ENCODE peak calls at places on chromosomes 2 and 18, in four cellular contexts. One of them, this sample, is unnamed.

GRCh38 chr2:206267567-206267966 is 6.9 kb upstream of the ZDBF2 start:
- DNase-seq in PC-3: no peak
- DNase-seq in endothelial cell: no peak
- DNase-seq in WTC11: no peak
- DNase-seq in this sample: no peak

GRCh38 chr2:177180269-177181021 is 32.1 kb upstream of the HNRNPA3 start:
- DNase-seq in WTC11: no peak
- DNase-seq in endothelial cell: no peak
- DNase-seq in PC-3: peak
- DNase-seq in this sample: no peak

GRCh38 chr18:8786766-8787670 is 81.7 kb downstream of the MTCL1 start:
- DNase-seq in endothelial cell: no peak
- DNase-seq in PC-3: no peak
- DNase-seq in WTC11: no peak
- DNase-seq in this sample: no peak

GRCh38 chr2:190867182-190867581 is 13.4 kb upstream of the GLS start:
- DNase-seq in PC-3: no peak
- DNase-seq in endothelial cell: no peak
- DNase-seq in WTC11: no peak
- DNase-seq in this sample: no peak

GRCh38 chr2:72973566-72974435 is 56.5 kb downstream of the EMX1 start:
- DNase-seq in endothelial cell: peak
- DNase-seq in WTC11: peak
- DNase-seq in PC-3: peak
- DNase-seq in this sample: peak

GRCh38 chr2:235204923-235205322 is 253.1 kb downstream of the SH3BP4 start:
- DNase-seq in PC-3: no peak
- DNase-seq in WTC11: no peak
- DNase-seq in endothelial cell: no peak
- DNase-seq in this sample: no peak

GRCh38 chr2:236955675-236956618 is 129.7 kb upstream of the COPS8 start:
- DNase-seq in WTC11: no peak
- DNase-seq in endothelial cell: no peak
- DNase-seq in PC-3: no peak
- DNase-seq in this sample: no peak

GRCh38 chr2:143843696-143844095 is 676.2 kb downstream of the ZEB2 start:
- DNase-seq in PC-3: no peak
- DNase-seq in WTC11: no peak
- DNase-seq in endothelial cell: no peak
- DNase-seq in this sample: no peak

GRCh38 chr2:140440815-140441214 is 1660.6 kb upstream of the NXPH2 start:
- DNase-seq in WTC11: no peak
- DNase-seq in PC-3: no peak
- DNase-seq in endothelial cell: no peak
- DNase-seq in this sample: no peak

GRCh38 chr18:8556424-8556823 is 52.8 kb upstream of the RAB12 start:
- DNase-seq in WTC11: no peak
- DNase-seq in endothelial cell: no peak
- DNase-seq in PC-3: no peak
- DNase-seq in this sample: no peak

GRCh38 chr2:33521791-33522281 is 45.4 kb downstream of the RASGRP3 start:
- DNase-seq in endothelial cell: no peak
- DNase-seq in WTC11: no peak
- DNase-seq in PC-3: no peak
- DNase-seq in this sample: peak

GRCh38 chr2:233764264-233764663 is 4.2 kb downstream of the UGT1A1 start:
- DNase-seq in endothelial cell: no peak
- DNase-seq in WTC11: no peak
- DNase-seq in PC-3: peak
- DNase-seq in this sample: peak

GRCh38 chr18:79766308-79766707 is 31.4 kb upstream of the KCNG2 start:
- DNase-seq in PC-3: no peak
- DNase-seq in endothelial cell: no peak
- DNase-seq in WTC11: no peak
- DNase-seq in this sample: no peak

GRCh38 chr2:160434254-160434948 is 59.2 kb downstream of the RBMS1 start:
- DNase-seq in endothelial cell: no peak
- DNase-seq in WTC11: no peak
- DNase-seq in PC-3: peak
- DNase-seq in this sample: no peak

GRCh38 chr18:3062798-3063563 is 50.0 kb upstream of the LPIN2 start:
- DNase-seq in PC-3: peak
- DNase-seq in WTC11: peak
- DNase-seq in endothelial cell: peak
- DNase-seq in this sample: peak

GRCh38 chr2:238906936-238907716 is 59.2 kb downstream of the TWIST2 start:
- DNase-seq in PC-3: no peak
- DNase-seq in endothelial cell: no peak
- DNase-seq in WTC11: no peak
- DNase-seq in this sample: no peak

GRCh38 chr18:63969965-63970802 is at the start of gene SERPINB8:
- DNase-seq in WTC11: peak
- DNase-seq in PC-3: peak
- DNase-seq in endothelial cell: peak
- DNase-seq in this sample: peak

GRCh38 chr2:144942516-144943256 is 422.8 kb upstream of the ZEB2 start:
- DNase-seq in endothelial cell: no peak
- DNase-seq in PC-3: peak
- DNase-seq in WTC11: no peak
- DNase-seq in this sample: peak

GRCh38 chr2:131076707-131077106 is 16.6 kb downstream of the FAM168B start:
- DNase-seq in PC-3: no peak
- DNase-seq in WTC11: no peak
- DNase-seq in endothelial cell: no peak
- DNase-seq in this sample: no peak

DNA sequence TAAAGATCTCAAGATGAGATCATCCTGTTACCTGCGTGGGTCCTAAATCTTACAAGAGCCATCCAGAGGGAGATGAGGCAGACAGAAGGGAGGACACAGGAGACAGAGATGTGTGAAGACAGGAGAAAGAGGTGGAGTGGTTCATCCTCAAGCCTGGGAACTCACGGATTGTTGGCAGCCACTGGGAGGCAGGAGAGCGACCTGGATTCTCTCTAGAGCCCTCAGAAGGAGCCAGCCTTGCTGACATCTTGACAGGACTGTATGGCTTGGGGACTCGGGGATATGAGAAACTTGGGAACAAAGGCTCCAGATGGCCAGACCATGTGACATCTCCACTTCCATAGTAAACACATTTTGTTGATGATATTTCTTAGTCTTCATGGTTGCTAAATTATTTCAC is 57.7 kb upstream of the MC2R start:
- DNase-seq in WTC11: peak
- DNase-seq in endothelial cell: no peak
- DNase-seq in PC-3: no peak
- DNase-seq in this sample: no peak
- TF ChIP-seq CTCF in WTC11: no peak
- TF ChIP-seq CTCF in endothelial cell: no peak
- TF ChIP-seq CTCF in PC-3: no peak
- TF ChIP-seq CTCF in this sample: no peak

DNA sequence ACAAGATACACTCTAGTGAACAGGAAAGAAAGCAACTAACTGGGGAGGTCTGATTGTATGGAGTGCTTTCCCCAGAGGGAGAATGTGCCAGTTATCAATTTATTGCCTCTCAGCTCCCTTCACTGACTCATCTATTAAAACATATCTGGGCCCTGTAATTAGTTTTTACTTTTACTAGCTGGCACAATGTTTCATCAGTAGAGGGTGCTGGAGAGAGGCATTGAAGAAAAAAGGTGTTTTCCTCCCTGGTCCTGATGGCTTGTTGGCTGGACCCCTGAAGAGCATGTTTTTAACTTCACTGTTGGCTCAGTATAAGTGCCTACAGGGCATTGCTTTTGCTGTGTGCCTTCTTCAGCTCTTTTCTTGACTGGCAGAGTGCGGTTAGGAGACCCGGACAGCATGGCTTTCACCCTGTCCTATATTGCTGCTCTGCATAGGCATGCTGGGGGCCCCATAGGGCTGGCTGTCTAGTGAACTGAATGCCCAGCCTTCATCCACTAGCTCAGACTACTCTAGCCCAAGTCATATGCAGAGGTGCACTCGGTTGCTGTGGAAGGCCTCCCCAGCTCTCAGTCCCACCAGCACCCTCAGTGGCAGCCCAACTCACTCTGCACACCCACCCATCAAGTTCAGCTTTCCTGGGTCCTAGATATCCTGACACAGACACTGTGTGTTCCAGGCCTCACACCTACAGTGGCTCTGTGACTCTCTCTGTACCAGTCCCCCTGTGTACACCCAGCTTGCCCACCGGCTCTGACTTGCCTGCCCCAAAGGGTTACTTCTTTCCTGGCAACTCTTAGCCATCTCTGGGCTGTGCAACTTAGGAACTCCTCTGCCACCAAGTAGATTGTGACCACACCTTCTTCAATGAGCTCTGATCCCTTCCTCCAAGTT is 62.3 kb upstream of the ACYP2 start:
- DNase-seq in WTC11: no peak
- DNase-seq in endothelial cell: no peak
- DNase-seq in PC-3: peak
- DNase-seq in this sample: peak
- TF ChIP-seq CTCF in WTC11: no peak
- TF ChIP-seq CTCF in endothelial cell: no peak
- TF ChIP-seq CTCF in PC-3: peak
- TF ChIP-seq CTCF in this sample: no peak

DNA sequence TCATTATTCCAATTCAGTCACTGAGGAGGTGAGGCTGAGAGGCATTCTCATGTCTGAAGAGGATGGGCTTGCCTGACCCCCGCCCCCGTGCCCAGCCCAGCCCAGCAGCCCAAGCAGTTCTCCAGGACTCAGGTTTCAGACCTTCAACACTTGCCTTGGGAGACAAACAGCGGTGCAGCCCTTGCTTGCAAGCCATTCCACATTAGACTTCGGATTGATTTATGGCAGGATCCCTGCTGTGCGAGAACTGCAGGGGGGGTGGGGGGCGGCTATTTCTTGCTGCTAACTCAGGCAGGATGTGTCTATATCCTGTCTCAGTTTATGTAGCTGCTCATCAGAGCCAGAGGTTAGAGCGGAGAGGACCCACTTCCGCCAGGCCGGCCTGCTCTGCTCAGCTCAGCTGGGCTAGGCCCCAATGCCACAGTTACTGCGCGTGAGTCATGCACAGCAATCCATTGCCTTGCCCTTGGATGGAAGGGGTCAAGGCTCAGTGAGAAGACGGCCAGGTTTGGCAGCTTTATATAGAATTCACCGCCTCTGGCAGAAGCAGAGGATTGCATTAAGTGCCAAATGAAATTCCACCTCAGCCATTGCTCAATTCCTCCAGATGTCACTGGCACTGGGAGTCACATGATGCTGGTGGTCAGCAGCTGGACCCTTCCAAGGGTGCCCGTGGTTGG is 1.8 kb downstream of the GYPC start:
- DNase-seq in PC-3: peak
- DNase-seq in WTC11: peak
- DNase-seq in endothelial cell: peak
- DNase-seq in this sample: peak
- TF ChIP-seq CTCF in PC-3: no peak
- TF ChIP-seq CTCF in WTC11: no peak
- TF ChIP-seq CTCF in endothelial cell: no peak
- TF ChIP-seq CTCF in this sample: no peak

GRCh38 chr18:55575066-55575465 is 12.9 kb downstream of the TCF4 start:
- DNase-seq in PC-3: no peak
- DNase-seq in endothelial cell: no peak
- DNase-seq in WTC11: no peak
- DNase-seq in this sample: no peak

GRCh38 chr18:55579471-55579870 is 8.5 kb downstream of the TCF4 start:
- DNase-seq in endothelial cell: no peak
- DNase-seq in WTC11: no peak
- DNase-seq in PC-3: no peak
- DNase-seq in this sample: no peak

GRCh38 chr18:55579888-55580287 is 8.1 kb downstream of the TCF4 start:
- DNase-seq in WTC11: no peak
- DNase-seq in endothelial cell: no peak
- DNase-seq in PC-3: no peak
- DNase-seq in this sample: no peak

GRCh38 chr18:55575949-55576348 is 12.0 kb downstream of the TCF4 start:
- DNase-seq in WTC11: no peak
- DNase-seq in endothelial cell: no peak
- DNase-seq in PC-3: no peak
- DNase-seq in this sample: no peak

GRCh38 chr18:55577812-55578539 is 10.0 kb downstream of the TCF4 start:
- DNase-seq in endothelial cell: no peak
- DNase-seq in PC-3: no peak
- DNase-seq in WTC11: no peak
- DNase-seq in this sample: peak
- TF ChIP-seq CTCF in endothelial cell: no peak
- TF ChIP-seq CTCF in PC-3: peak
- TF ChIP-seq CTCF in WTC11: no peak
- TF ChIP-seq CTCF in this sample: peak

This sample was measured in MCF 10A.